ENCODE peak calls at places on chromosomes 11 and 22, in ten cellular contexts. One of them, this sample, is unnamed.

GRCh38 chr22:49540084-49540483 is 287.6 kb downstream of the BRD1 start:
- DNase-seq in stimulated activated effector memory CD8-positive, alpha-beta T cell treated with anti-CD3 and anti-CD28 coated beads, Interleukin-12 subunit alpha, Interleukin-12 subunit beta, amount 100 ng/mL, for 72 hours: no peak
- DNase-seq in stimulated activated naive CD4-positive, alpha-beta T cell: no peak
- DNase-seq in thyroid gland: no peak
- DNase-seq in stimulated activated CD8-positive, alpha-beta memory T cell treated with anti-CD3 and anti-CD28 coated beads, Interleukin-15, amount 100 ng/mL, for 4 hours: no peak
- DNase-seq in AG04450: no peak
- DNase-seq in activated CD8-positive, alpha-beta T cell treated with anti-CD3 and anti-CD28 coated beads, Interleukin-2, amount 10 ng/mL, durations not matched to agents 7 days and 5 days: no peak
- DNase-seq in stimulated activated CD4-positive, alpha-beta T cell treated with anti-CD3 and anti-CD28 coated beads, Interleukin-2, amount 100 ng/mL, for 24 hours: no peak
- DNase-seq in caudate nucleus: no peak
- DNase-seq in T-helper 1 cell: no peak
- DNase-seq in this sample: no peak

GRCh38 chr22:40668611-40669390 is 10.5 kb upstream of the MCHR1 start:
- DNase-seq in T-helper 1 cell: no peak
- DNase-seq in stimulated activated effector memory CD8-positive, alpha-beta T cell treated with anti-CD3 and anti-CD28 coated beads, Interleukin-12 subunit alpha, Interleukin-12 subunit beta, amount 100 ng/mL, for 72 hours: no peak
- DNase-seq in stimulated activated CD8-positive, alpha-beta memory T cell treated with anti-CD3 and anti-CD28 coated beads, Interleukin-15, amount 100 ng/mL, for 4 hours: no peak
- DNase-seq in AG04450: no peak
- DNase-seq in thyroid gland: no peak
- DNase-seq in caudate nucleus: no peak
- DNase-seq in activated CD8-positive, alpha-beta T cell treated with anti-CD3 and anti-CD28 coated beads, Interleukin-2, amount 10 ng/mL, durations not matched to agents 7 days and 5 days: peak; percentile 26
- DNase-seq in stimulated activated naive CD4-positive, alpha-beta T cell: no peak
- DNase-seq in stimulated activated CD4-positive, alpha-beta T cell treated with anti-CD3 and anti-CD28 coated beads, Interleukin-2, amount 100 ng/mL, for 24 hours: no peak
- DNase-seq in this sample: peak; percentile 84

GRCh38 chr11:46357483-46357936 is 10.2 kb downstream of the DGKZ start:
- DNase-seq in stimulated activated naive CD4-positive, alpha-beta T cell: no peak
- DNase-seq in AG04450: no peak
- DNase-seq in activated CD8-positive, alpha-beta T cell treated with anti-CD3 and anti-CD28 coated beads, Interleukin-2, amount 10 ng/mL, durations not matched to agents 7 days and 5 days: no peak
- DNase-seq in caudate nucleus: no peak
- DNase-seq in stimulated activated CD8-positive, alpha-beta memory T cell treated with anti-CD3 and anti-CD28 coated beads, Interleukin-15, amount 100 ng/mL, for 4 hours: no peak
- DNase-seq in stimulated activated effector memory CD8-positive, alpha-beta T cell treated with anti-CD3 and anti-CD28 coated beads, Interleukin-12 subunit alpha, Interleukin-12 subunit beta, amount 100 ng/mL, for 72 hours: no peak
- DNase-seq in thyroid gland: peak; percentile 48
- DNase-seq in T-helper 1 cell: no peak
- DNase-seq in stimulated activated CD4-positive, alpha-beta T cell treated with anti-CD3 and anti-CD28 coated beads, Interleukin-2, amount 100 ng/mL, for 24 hours: no peak
- DNase-seq in this sample: no peak

GRCh38 chr22:17672417-17672991 is 33.9 kb downstream of the BCL2L13 start:
- DNase-seq in stimulated activated effector memory CD8-positive, alpha-beta T cell treated with anti-CD3 and anti-CD28 coated beads, Interleukin-12 subunit alpha, Interleukin-12 subunit beta, amount 100 ng/mL, for 72 hours: no peak
- DNase-seq in stimulated activated CD4-positive, alpha-beta T cell treated with anti-CD3 and anti-CD28 coated beads, Interleukin-2, amount 100 ng/mL, for 24 hours: peak; percentile 6
- DNase-seq in caudate nucleus: no peak
- DNase-seq in AG04450: no peak
- DNase-seq in stimulated activated naive CD4-positive, alpha-beta T cell: no peak
- DNase-seq in stimulated activated CD8-positive, alpha-beta memory T cell treated with anti-CD3 and anti-CD28 coated beads, Interleukin-15, amount 100 ng/mL, for 4 hours: peak; percentile 2
- DNase-seq in T-helper 1 cell: no peak
- DNase-seq in thyroid gland: no peak
- DNase-seq in activated CD8-positive, alpha-beta T cell treated with anti-CD3 and anti-CD28 coated beads, Interleukin-2, amount 10 ng/mL, durations not matched to agents 7 days and 5 days: no peak
- DNase-seq in this sample: no peak

GRCh38 chr11:68813778-68814177 is 27.9 kb downstream of the CPT1A start:
- DNase-seq in stimulated activated CD4-positive, alpha-beta T cell treated with anti-CD3 and anti-CD28 coated beads, Interleukin-2, amount 100 ng/mL, for 24 hours: no peak
- DNase-seq in T-helper 1 cell: no peak
- DNase-seq in AG04450: no peak
- DNase-seq in activated CD8-positive, alpha-beta T cell treated with anti-CD3 and anti-CD28 coated beads, Interleukin-2, amount 10 ng/mL, durations not matched to agents 7 days and 5 days: no peak
- DNase-seq in stimulated activated effector memory CD8-positive, alpha-beta T cell treated with anti-CD3 and anti-CD28 coated beads, Interleukin-12 subunit alpha, Interleukin-12 subunit beta, amount 100 ng/mL, for 72 hours: no peak
- DNase-seq in caudate nucleus: no peak
- DNase-seq in thyroid gland: no peak
- DNase-seq in stimulated activated naive CD4-positive, alpha-beta T cell: no peak
- DNase-seq in stimulated activated CD8-positive, alpha-beta memory T cell treated with anti-CD3 and anti-CD28 coated beads, Interleukin-15, amount 100 ng/mL, for 4 hours: no peak
- DNase-seq in this sample: no peak

GRCh38 chr22:32206774-32207758 is 2.2 kb upstream of the RFPL2 start:
- DNase-seq in T-helper 1 cell: no peak
- DNase-seq in stimulated activated CD4-positive, alpha-beta T cell treated with anti-CD3 and anti-CD28 coated beads, Interleukin-2, amount 100 ng/mL, for 24 hours: peak; percentile 44
- DNase-seq in activated CD8-positive, alpha-beta T cell treated with anti-CD3 and anti-CD28 coated beads, Interleukin-2, amount 10 ng/mL, durations not matched to agents 7 days and 5 days: peak; percentile 49
- DNase-seq in AG04450: no peak
- DNase-seq in stimulated activated CD8-positive, alpha-beta memory T cell treated with anti-CD3 and anti-CD28 coated beads, Interleukin-15, amount 100 ng/mL, for 4 hours: no peak
- DNase-seq in thyroid gland: no peak
- DNase-seq in stimulated activated effector memory CD8-positive, alpha-beta T cell treated with anti-CD3 and anti-CD28 coated beads, Interleukin-12 subunit alpha, Interleukin-12 subunit beta, amount 100 ng/mL, for 72 hours: no peak
- DNase-seq in caudate nucleus: no peak
- DNase-seq in stimulated activated naive CD4-positive, alpha-beta T cell: peak; percentile 39
- DNase-seq in this sample: peak; percentile 48

GRCh38 chr11:119671048-119671447 is 58.0 kb downstream of the NECTIN1 start:
- DNase-seq in thyroid gland: peak; percentile 20
- DNase-seq in stimulated activated CD4-positive, alpha-beta T cell treated with anti-CD3 and anti-CD28 coated beads, Interleukin-2, amount 100 ng/mL, for 24 hours: no peak
- DNase-seq in AG04450: peak; percentile 88
- DNase-seq in stimulated activated CD8-positive, alpha-beta memory T cell treated with anti-CD3 and anti-CD28 coated beads, Interleukin-15, amount 100 ng/mL, for 4 hours: no peak
- DNase-seq in caudate nucleus: peak; percentile 62
- DNase-seq in stimulated activated effector memory CD8-positive, alpha-beta T cell treated with anti-CD3 and anti-CD28 coated beads, Interleukin-12 subunit alpha, Interleukin-12 subunit beta, amount 100 ng/mL, for 72 hours: no peak
- DNase-seq in T-helper 1 cell: no peak
- DNase-seq in stimulated activated naive CD4-positive, alpha-beta T cell: no peak
- DNase-seq in activated CD8-positive, alpha-beta T cell treated with anti-CD3 and anti-CD28 coated beads, Interleukin-2, amount 10 ng/mL, durations not matched to agents 7 days and 5 days: no peak
- DNase-seq in this sample: no peak

GRCh38 chr11:28343304-28344233 is 235.4 kb downstream of the METTL15 start:
- DNase-seq in thyroid gland: no peak
- DNase-seq in stimulated activated naive CD4-positive, alpha-beta T cell: no peak
- DNase-seq in caudate nucleus: no peak
- DNase-seq in stimulated activated CD4-positive, alpha-beta T cell treated with anti-CD3 and anti-CD28 coated beads, Interleukin-2, amount 100 ng/mL, for 24 hours: no peak
- DNase-seq in T-helper 1 cell: no peak
- DNase-seq in stimulated activated CD8-positive, alpha-beta memory T cell treated with anti-CD3 and anti-CD28 coated beads, Interleukin-15, amount 100 ng/mL, for 4 hours: no peak
- DNase-seq in AG04450: peak; percentile 76
- DNase-seq in activated CD8-positive, alpha-beta T cell treated with anti-CD3 and anti-CD28 coated beads, Interleukin-2, amount 10 ng/mL, durations not matched to agents 7 days and 5 days: no peak
- DNase-seq in stimulated activated effector memory CD8-positive, alpha-beta T cell treated with anti-CD3 and anti-CD28 coated beads, Interleukin-12 subunit alpha, Interleukin-12 subunit beta, amount 100 ng/mL, for 72 hours: no peak
- DNase-seq in this sample: peak; percentile 8

GRCh38 chr22:39943366-39943765 is 16.8 kb upstream of the TMA7B start:
- DNase-seq in activated CD8-positive, alpha-beta T cell treated with anti-CD3 and anti-CD28 coated beads, Interleukin-2, amount 10 ng/mL, durations not matched to agents 7 days and 5 days: peak; percentile 71
- DNase-seq in T-helper 1 cell: no peak
- DNase-seq in caudate nucleus: no peak
- DNase-seq in AG04450: no peak
- DNase-seq in stimulated activated effector memory CD8-positive, alpha-beta T cell treated with anti-CD3 and anti-CD28 coated beads, Interleukin-12 subunit alpha, Interleukin-12 subunit beta, amount 100 ng/mL, for 72 hours: no peak
- DNase-seq in thyroid gland: no peak
- DNase-seq in stimulated activated CD8-positive, alpha-beta memory T cell treated with anti-CD3 and anti-CD28 coated beads, Interleukin-15, amount 100 ng/mL, for 4 hours: no peak
- DNase-seq in stimulated activated naive CD4-positive, alpha-beta T cell: no peak
- DNase-seq in stimulated activated CD4-positive, alpha-beta T cell treated with anti-CD3 and anti-CD28 coated beads, Interleukin-2, amount 100 ng/mL, for 24 hours: peak; percentile 58
- DNase-seq in this sample: peak; percentile 63

GRCh38 chr22:32430352-32430751 is 18.3 kb upstream of the RTCB start:
- DNase-seq in caudate nucleus: no peak
- DNase-seq in stimulated activated CD8-positive, alpha-beta memory T cell treated with anti-CD3 and anti-CD28 coated beads, Interleukin-15, amount 100 ng/mL, for 4 hours: no peak
- DNase-seq in thyroid gland: no peak
- DNase-seq in activated CD8-positive, alpha-beta T cell treated with anti-CD3 and anti-CD28 coated beads, Interleukin-2, amount 10 ng/mL, durations not matched to agents 7 days and 5 days: no peak
- DNase-seq in AG04450: no peak
- DNase-seq in stimulated activated effector memory CD8-positive, alpha-beta T cell treated with anti-CD3 and anti-CD28 coated beads, Interleukin-12 subunit alpha, Interleukin-12 subunit beta, amount 100 ng/mL, for 72 hours: no peak
- DNase-seq in stimulated activated CD4-positive, alpha-beta T cell treated with anti-CD3 and anti-CD28 coated beads, Interleukin-2, amount 100 ng/mL, for 24 hours: no peak
- DNase-seq in T-helper 1 cell: no peak
- DNase-seq in stimulated activated naive CD4-positive, alpha-beta T cell: no peak
- DNase-seq in this sample: no peak

GRCh38 chr11:61042961-61043540 is 59.2 kb upstream of the CD5 start:
- DNase-seq in stimulated activated CD8-positive, alpha-beta memory T cell treated with anti-CD3 and anti-CD28 coated beads, Interleukin-15, amount 100 ng/mL, for 4 hours: no peak
- DNase-seq in stimulated activated naive CD4-positive, alpha-beta T cell: no peak
- DNase-seq in caudate nucleus: no peak
- DNase-seq in thyroid gland: no peak
- DNase-seq in stimulated activated effector memory CD8-positive, alpha-beta T cell treated with anti-CD3 and anti-CD28 coated beads, Interleukin-12 subunit alpha, Interleukin-12 subunit beta, amount 100 ng/mL, for 72 hours: no peak
- DNase-seq in T-helper 1 cell: no peak
- DNase-seq in activated CD8-positive, alpha-beta T cell treated with anti-CD3 and anti-CD28 coated beads, Interleukin-2, amount 10 ng/mL, durations not matched to agents 7 days and 5 days: no peak
- DNase-seq in AG04450: no peak
- DNase-seq in stimulated activated CD4-positive, alpha-beta T cell treated with anti-CD3 and anti-CD28 coated beads, Interleukin-2, amount 100 ng/mL, for 24 hours: no peak
- DNase-seq in this sample: no peak

GRCh38 chr11:110026823-110027626 is 66.2 kb upstream of the ZC3H12C start:
- DNase-seq in thyroid gland: peak; percentile 51
- DNase-seq in stimulated activated CD4-positive, alpha-beta T cell treated with anti-CD3 and anti-CD28 coated beads, Interleukin-2, amount 100 ng/mL, for 24 hours: no peak
- DNase-seq in T-helper 1 cell: no peak
- DNase-seq in activated CD8-positive, alpha-beta T cell treated with anti-CD3 and anti-CD28 coated beads, Interleukin-2, amount 10 ng/mL, durations not matched to agents 7 days and 5 days: no peak
- DNase-seq in stimulated activated CD8-positive, alpha-beta memory T cell treated with anti-CD3 and anti-CD28 coated beads, Interleukin-15, amount 100 ng/mL, for 4 hours: no peak
- DNase-seq in caudate nucleus: no peak
- DNase-seq in stimulated activated effector memory CD8-positive, alpha-beta T cell treated with anti-CD3 and anti-CD28 coated beads, Interleukin-12 subunit alpha, Interleukin-12 subunit beta, amount 100 ng/mL, for 72 hours: no peak
- DNase-seq in AG04450: no peak
- DNase-seq in stimulated activated naive CD4-positive, alpha-beta T cell: no peak
- DNase-seq in this sample: no peak